ENCODE peak calls at places on chromosomes 12 and 14, in seven cellular contexts. T, E, I, F, S, W and O are unnamed samples.

GRCh38 chr14:93493054-93493453 is 62.3 kb downstream of the UNC79 start:
- DNase-seq in I (no peak), W (no peak), T (no peak), E (no peak), F (no peak), S (no peak), O (no peak)

GRCh38 chr12:64187370-64187769 is 34.7 kb downstream of the KICS2 start:
- DNase-seq in W (no peak), S (no peak), T (no peak), E (no peak), I (no peak), F (peak), O (no peak)

GRCh38 chr14:101503431-101504095 is 57.7 kb upstream of the DIO3 start:
- DNase-seq in F (no peak), W (peak), E (no peak), T (no peak), S (no peak), I (no peak), O (peak)

GRCh38 chr12:47097276-47097896 is 17.6 kb upstream of the AMIGO2 start:
- DNase-seq in E (no peak), T (no peak), I (peak), W (no peak), F (no peak), S (no peak), O (no peak)

GRCh38 chr14:102095871-102096568 is 9.2 kb upstream of the HSP90AA1 start:
- DNase-seq in I (no peak), E (no peak), S (no peak), F (no peak), T (no peak), W (no peak), O (no peak)

GRCh38 chr14:96574171-96574632 is 72.0 kb downstream of the PAPOLA start:
- DNase-seq in T (no peak), F (no peak), I (no peak), E (no peak), W (no peak), S (no peak), O (no peak)

GRCh38 chr12:69059465-69060457 is 126.8 kb upstream of the CPM start:
- DNase-seq in S (no peak), F (peak), W (no peak), T (no peak), E (peak), I (no peak), O (no peak)

GRCh38 chr12:95385646-95386045 is 88.3 kb upstream of the METAP2 start:
- DNase-seq in I (no peak), W (no peak), T (no peak), S (no peak), E (no peak), F (peak), O (no peak)

GRCh38 chr12:105317453-105317852 is 13.0 kb upstream of the C12orf75 start:
- DNase-seq in W (no peak), T (no peak), I (peak), F (peak), S (no peak), E (no peak), O (no peak)

GRCh38 chr12:126385785-126386184 is 1320.5 kb downstream of the AACS start:
- DNase-seq in E (no peak), F (peak), T (no peak), I (no peak), S (no peak), W (no peak), O (no peak)

GRCh38 chr14:23539209-23539866 is 12.2 kb downstream of the ZFHX2 start:
- DNase-seq in E (peak), S (peak), W (no peak), I (peak), T (peak), F (peak), O (no peak)

GRCh38 chr14:70886421-70887206 is 20.6 kb upstream of the PCNX1 start:
- DNase-seq in W (no peak), T (no peak), S (no peak), I (no peak), F (no peak), E (peak), O (no peak)

GRCh38 chr14:101352567-101352966 is 208.7 kb upstream of the DIO3 start:
- DNase-seq in E (no peak), F (no peak), W (no peak), I (no peak), T (no peak), S (no peak), O (no peak)

GRCh38 chr14:26841920-26842741 is 244.3 kb upstream of the NOVA1 start:
- DNase-seq in T (no peak), I (peak), E (no peak), F (peak), W (peak), S (no peak), O (peak)

GRCh38 chr12:14769837-14770494 is 33.3 kb downstream of the WBP11 start:
- DNase-seq in E (peak), I (peak), F (peak), W (peak), T (peak), S (peak), O (peak)

GRCh38 chr12:131133015-131133905 is 179.6 kb downstream of the ADGRD1 start:
- DNase-seq in W (peak), E (no peak), F (no peak), T (peak), I (no peak), S (no peak), O (peak)

GRCh38 chr12:76202621-76203020 is 118.1 kb upstream of the NAP1L1 start:
- DNase-seq in S (no peak), W (no peak), F (no peak), T (no peak), I (no peak), E (no peak), O (no peak)

GRCh38 chr12:122403115-122403770 is 19.2 kb downstream of the CLIP1 start:
- DNase-seq in T (no peak), E (no peak), F (no peak), W (no peak), S (no peak), I (no peak), O (no peak)

GRCh38 chr12:87809916-87810315 is 219.3 kb downstream of the C12orf50 start:
- DNase-seq in E (no peak), S (no peak), F (peak), I (no peak), T (no peak), W (no peak), O (no peak)

GRCh38 chr12:57766464-57767311 is at the start of gene CYP27B1:
- DNase-seq in I (peak), W (no peak), F (peak), T (no peak), S (no peak), E (no peak), O (peak)

GRCh38 chr12:89706551-89707348 is 1.9 kb downstream of the ATP2B1 start:
- DNase-seq in S (peak), T (no peak), E (no peak), I (peak), W (no peak), F (peak), O (peak)

GRCh38 chr14:92627707-92628215 is 114.2 kb downstream of the RIN3 start:
- DNase-seq in I (no peak), F (no peak), W (no peak), S (no peak), T (no peak), E (no peak), O (no peak)

GRCh38 chr14:26855051-26855753 is 257.4 kb upstream of the NOVA1 start:
- DNase-seq in S (no peak), T (no peak), W (no peak), F (peak), E (no peak), I (no peak), O (no peak)

GRCh38 chr14:88838015-88838414 is 13.6 kb downstream of the TTC8 start:
- DNase-seq in W (no peak), S (no peak), T (no peak), F (no peak), E (no peak), I (no peak), O (no peak)

GRCh38 chr12:96166765-96167164 is 27.4 kb upstream of the ELK3 start:
- DNase-seq in F (no peak), I (no peak), E (no peak), T (no peak), S (no peak), W (no peak), O (no peak)